ENCODE peak calls at places on chromosomes 16 and 17, in seven cellular contexts. O, I, F, T, S, G and H are unnamed samples.

GRCh38 chr17:2194778-2195417 is 108.7 kb downstream of the SMG6 start:
- DNase-seq in I (no peak), T (no peak), F (no peak), S (no peak), G (no peak), O (no peak), H (no peak)

GRCh38 chr17:19978803-19979202 is 1.2 kb upstream of the AKAP10 start:
- DNase-seq in I (no peak), S (no peak), T (no peak), G (no peak), O (no peak), F (no peak), H (no peak)

GRCh38 chr17:78414178-78415162 is 36.0 kb downstream of the PGS1 start:
- DNase-seq in O (peak), F (peak), S (no peak), G (peak), I (no peak), T (no peak), H (no peak)

GRCh38 chr16:5461574-5461973 is 364.0 kb upstream of the EEF2KMT start:
- DNase-seq in I (no peak), O (no peak), S (no peak), G (no peak), T (no peak), F (no peak), H (no peak)

GRCh38 chr17:46038937-46039336 is 39.9 kb downstream of the STH start:
- DNase-seq in T (no peak), I (no peak), G (no peak), F (no peak), O (no peak), S (no peak), H (no peak)

GRCh38 chr16:9419161-9419560 is 327.7 kb downstream of the HAPSTR1 start:
- DNase-seq in T (no peak), I (no peak), F (no peak), S (no peak), G (no peak), O (no peak), H (no peak)

GRCh38 chr17:50853015-50853615 is 13.0 kb downstream of the TOB1 start:
- DNase-seq in F (no peak), T (no peak), G (no peak), O (no peak), S (no peak), I (no peak), H (no peak)

GRCh38 chr17:376936-377863 is 24.6 kb upstream of the RPH3AL start:
- DNase-seq in O (no peak), G (no peak), I (peak), F (no peak), S (no peak), T (peak), H (no peak)

GRCh38 chr16:931651-932500 is 38.9 kb downstream of the LMF1 start:
- DNase-seq in T (no peak), O (no peak), I (no peak), G (no peak), S (no peak), F (no peak), H (peak)

GRCh38 chr16:14240216-14240843 is 169.2 kb downstream of the MRTFB start:
- DNase-seq in S (no peak), I (no peak), F (no peak), G (no peak), O (no peak), T (no peak), H (no peak)

GRCh38 chr17:68511254-68511670 is 968 bp upstream of the PRKAR1A start:
- DNase-seq in G (no peak), S (no peak), F (no peak), T (no peak), I (no peak), O (no peak), H (no peak)

GRCh38 chr16:73313950-73314349 is 266.0 kb upstream of the ZFHX3 start:
- DNase-seq in F (no peak), S (no peak), T (no peak), O (no peak), I (no peak), G (no peak), H (no peak)

GRCh38 chr17:12990041-12990808 is 27.6 kb downstream of the ELAC2 start:
- DNase-seq in O (no peak), I (no peak), S (no peak), F (no peak), T (no peak), G (no peak), H (no peak)

GRCh38 chr16:14334366-14335105 is 263.4 kb downstream of the MRTFB start:
- DNase-seq in I (no peak), G (no peak), O (no peak), F (no peak), S (no peak), T (no peak), H (no peak)

GRCh38 chr16:81778231-81778630 is 860 bp upstream of the PLCG2 start:
- DNase-seq in T (no peak), G (no peak), F (no peak), O (no peak), I (no peak), S (no peak), H (no peak)

GRCh38 chr17:27666831-27667560 is 36.0 kb downstream of the LGALS9 start:
- DNase-seq in I (no peak), T (no peak), G (no peak), F (no peak), S (no peak), O (no peak), H (no peak)

GRCh38 chr17:10737168-10737622 is 7.4 kb upstream of the TMEM220 start:
- DNase-seq in G (peak), F (no peak), I (peak), O (no peak), T (peak), S (no peak), H (peak)

GRCh38 chr17:4003501-4004421 is 39.5 kb upstream of the ATP2A3 start:
- DNase-seq in T (no peak), S (no peak), O (no peak), F (no peak), I (peak), G (no peak), H (no peak)

GRCh38 chr17:17935321-17936271 is 36.6 kb downstream of the TOM1L2 start:
- DNase-seq in I (no peak), S (no peak), O (no peak), G (no peak), T (peak), F (no peak), H (no peak)

GRCh38 chr17:49984776-49985175 is 10.2 kb downstream of the DLX3 start:
- DNase-seq in I (no peak), O (no peak), G (no peak), T (no peak), F (no peak), S (no peak), H (no peak)

GRCh38 chr16:58638148-58639036 is 8.8 kb upstream of the CNOT1 start:
- DNase-seq in I (no peak), T (peak), S (no peak), F (no peak), G (no peak), O (no peak), H (no peak)

GRCh38 chr16:68480084-68480995 is 32.0 kb upstream of the SMPD3 start:
- DNase-seq in O (no peak), T (no peak), S (no peak), I (no peak), G (no peak), F (no peak), H (no peak)

GRCh38 chr16:66020642-66021041 is 345.8 kb upstream of the CDH5 start:
- DNase-seq in F (no peak), T (no peak), O (no peak), S (no peak), I (no peak), G (no peak), H (no peak)

GRCh38 chr16:3023415-3023668 is 400 bp downstream of the HCFC1R1 start:
- DNase-seq in O (no peak), T (peak), F (no peak), S (no peak), G (no peak), I (no peak), H (no peak)

GRCh38 chr17:4605826-4606225 is 21.5 kb downstream of the SMTNL2 start:
- DNase-seq in T (no peak), I (no peak), G (no peak), F (no peak), O (no peak), S (no peak), H (no peak)

GRCh38 chr16:65737831-65738230 is 616.0 kb upstream of the CDH11 start:
- DNase-seq in T (no peak), F (no peak), S (no peak), I (no peak), O (no peak), G (no peak), H (no peak)

GRCh38 chr16:58110590-58111330 is 18.4 kb downstream of the CFAP20 start:
- DNase-seq in F (no peak), I (no peak), S (no peak), T (no peak), O (no peak), G (no peak), H (no peak)